ENCODE peak calls at places on chromosomes 7 and 10, in seven cellular contexts. One of them, this sample, is unnamed. For H3K9me3 and H3K36me3, the result is how much of the 10 kb centered on the place peaks cover.

GRCh38 chr7:28626629-28627262 is 214.4 kb downstream of the CREB5 start:
- DNase-seq in lower lobe of right lung: no peak
- DNase-seq in heart right ventricle: no peak
- DNase-seq in upper lobe of left lung: no peak
- DNase-seq in body of pancreas: no peak
- DNase-seq in heart left ventricle: no peak
- DNase-seq in vagina: no peak
- DNase-seq in this sample: no peak

GRCh38 chr7:47180268-47180826 is 401.6 kb downstream of the TNS3 start:
- DNase-seq in body of pancreas: peak
- DNase-seq in heart left ventricle: peak
- DNase-seq in lower lobe of right lung: no peak
- DNase-seq in heart right ventricle: peak
- DNase-seq in upper lobe of left lung: peak
- DNase-seq in vagina: peak
- DNase-seq in this sample: no peak

GRCh38 chr10:11429439-11430052 is 181.9 kb downstream of the USP6NL start:
- DNase-seq in body of pancreas: no peak
- DNase-seq in upper lobe of left lung: no peak
- DNase-seq in heart left ventricle: no peak
- DNase-seq in vagina: no peak
- DNase-seq in heart right ventricle: no peak
- DNase-seq in lower lobe of right lung: no peak
- DNase-seq in this sample: no peak

GRCh38 chr7:6482307-6482706 is 34.6 kb upstream of the DAGLB start:
- DNase-seq in lower lobe of right lung: no peak
- DNase-seq in heart right ventricle: no peak
- DNase-seq in heart left ventricle: no peak
- DNase-seq in upper lobe of left lung: no peak
- DNase-seq in body of pancreas: no peak
- DNase-seq in vagina: no peak
- DNase-seq in this sample: no peak

GRCh38 chr7:108973075-108973474 is 403.4 kb downstream of the DNAJB9 start:
- DNase-seq in vagina: no peak
- DNase-seq in heart right ventricle: no peak
- DNase-seq in heart left ventricle: no peak
- DNase-seq in body of pancreas: no peak
- DNase-seq in lower lobe of right lung: no peak
- DNase-seq in upper lobe of left lung: no peak
- DNase-seq in this sample: no peak

GRCh38 chr7:106947244-106947728 is 82.2 kb downstream of the PIK3CG start:
- DNase-seq in upper lobe of left lung: peak
- DNase-seq in heart right ventricle: peak
- DNase-seq in vagina: no peak
- DNase-seq in heart left ventricle: peak
- DNase-seq in lower lobe of right lung: no peak
- DNase-seq in body of pancreas: peak
- DNase-seq in this sample: no peak

GRCh38 chr7:77427996-77428603 is 12.0 kb upstream of the GSAP start:
- DNase-seq in upper lobe of left lung: peak
- DNase-seq in heart right ventricle: peak
- DNase-seq in heart left ventricle: no peak
- DNase-seq in lower lobe of right lung: no peak
- DNase-seq in vagina: no peak
- DNase-seq in body of pancreas: no peak
- DNase-seq in this sample: no peak

GRCh38 chr10:110209399-110209925 is 2.1 kb downstream of the MXI1 start:
- DNase-seq in vagina: no peak
- DNase-seq in heart left ventricle: peak
- DNase-seq in upper lobe of left lung: peak
- DNase-seq in lower lobe of right lung: peak
- DNase-seq in heart right ventricle: no peak
- DNase-seq in body of pancreas: peak
- DNase-seq in this sample: peak

GRCh38 chr7:3259711-3260424 is 41.2 kb upstream of the SDK1 start:
- DNase-seq in heart left ventricle: no peak
- DNase-seq in vagina: no peak
- DNase-seq in heart right ventricle: no peak
- DNase-seq in body of pancreas: no peak
- DNase-seq in upper lobe of left lung: no peak
- DNase-seq in lower lobe of right lung: no peak
- DNase-seq in this sample: no peak

GRCh38 chr10:124244256-124244877 is 151.0 kb upstream of the CHST15 start:
- DNase-seq in upper lobe of left lung: no peak
- DNase-seq in heart left ventricle: no peak
- DNase-seq in heart right ventricle: no peak
- DNase-seq in lower lobe of right lung: peak
- DNase-seq in body of pancreas: peak
- DNase-seq in vagina: no peak
- DNase-seq in this sample: no peak
- H3K9me3 ChIP-seq in upper lobe of left lung: under half
- H3K9me3 ChIP-seq in heart left ventricle: under half
- H3K9me3 ChIP-seq in heart right ventricle: under half
- H3K9me3 ChIP-seq in lower lobe of right lung: under half
- H3K9me3 ChIP-seq in body of pancreas: under half
- H3K9me3 ChIP-seq in vagina: under half
- H3K9me3 ChIP-seq in this sample: under half

GRCh38 chr7:50615519-50615845 is 50.3 kb upstream of the DDC start:
- DNase-seq in lower lobe of right lung: no peak
- DNase-seq in vagina: peak
- DNase-seq in body of pancreas: peak
- DNase-seq in heart left ventricle: no peak
- DNase-seq in upper lobe of left lung: no peak
- DNase-seq in heart right ventricle: no peak
- DNase-seq in this sample: no peak

GRCh38 chr7:50621206-50621605 is 56.0 kb upstream of the DDC start:
- DNase-seq in heart left ventricle: no peak
- DNase-seq in body of pancreas: no peak
- DNase-seq in vagina: peak
- DNase-seq in heart right ventricle: no peak
- DNase-seq in upper lobe of left lung: no peak
- DNase-seq in lower lobe of right lung: no peak
- DNase-seq in this sample: no peak

GRCh38 chr7:50619684-50620083 is 54.5 kb upstream of the DDC start:
- DNase-seq in heart left ventricle: no peak
- DNase-seq in upper lobe of left lung: no peak
- DNase-seq in lower lobe of right lung: no peak
- DNase-seq in vagina: peak
- DNase-seq in body of pancreas: no peak
- DNase-seq in heart right ventricle: no peak
- DNase-seq in this sample: no peak

GRCh38 chr7:50620418-50620817 is 55.2 kb upstream of the DDC start:
- DNase-seq in body of pancreas: no peak
- DNase-seq in vagina: peak
- DNase-seq in heart right ventricle: no peak
- DNase-seq in heart left ventricle: no peak
- DNase-seq in lower lobe of right lung: no peak
- DNase-seq in upper lobe of left lung: no peak
- DNase-seq in this sample: no peak

DNA sequence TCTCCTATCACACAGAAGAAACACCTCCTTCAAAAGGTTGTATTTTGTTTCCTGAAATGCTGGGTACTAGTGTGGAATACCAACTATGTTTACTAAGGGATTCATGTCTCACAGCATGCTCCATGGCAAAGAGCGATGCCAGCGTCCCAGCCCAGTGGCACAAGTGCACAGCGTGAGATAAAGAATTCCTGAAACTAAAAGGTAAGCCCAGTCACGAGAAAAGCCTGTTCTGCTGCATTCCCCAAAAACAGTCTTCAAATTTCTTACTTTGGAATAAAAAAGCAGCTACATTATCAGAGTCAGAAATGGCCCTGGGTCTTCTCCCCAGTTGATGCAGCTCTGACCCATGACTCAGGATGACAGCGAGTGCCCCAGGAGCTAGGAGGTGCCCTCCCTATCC is 53.1 kb upstream of the DDC start:
- DNase-seq in vagina: no peak
- DNase-seq in lower lobe of right lung: no peak
- DNase-seq in upper lobe of left lung: no peak
- DNase-seq in heart right ventricle: no peak
- DNase-seq in heart left ventricle: no peak
- DNase-seq in body of pancreas: no peak
- DNase-seq in this sample: no peak
- H3K36me3 ChIP-seq in vagina: under half
- H3K36me3 ChIP-seq in lower lobe of right lung: under half
- H3K36me3 ChIP-seq in upper lobe of left lung: under half
- H3K36me3 ChIP-seq in heart right ventricle: half or more
- H3K36me3 ChIP-seq in heart left ventricle: under half
- H3K36me3 ChIP-seq in body of pancreas: under half
- H3K36me3 ChIP-seq in this sample: under half

GRCh38 chr10:52119507-52119906 is 194.6 kb upstream of the DKK1 start:
- DNase-seq in heart left ventricle: no peak
- DNase-seq in body of pancreas: no peak
- DNase-seq in heart right ventricle: no peak
- DNase-seq in lower lobe of right lung: no peak
- DNase-seq in upper lobe of left lung: no peak
- DNase-seq in vagina: no peak
- DNase-seq in this sample: no peak
- H3K27ac ChIP-seq in heart left ventricle: no peak
- H3K27ac ChIP-seq in body of pancreas: no peak
- H3K27ac ChIP-seq in heart right ventricle: no peak
- H3K27ac ChIP-seq in lower lobe of right lung: no peak
- H3K27ac ChIP-seq in upper lobe of left lung: no peak
- H3K27ac ChIP-seq in vagina: no peak
- H3K27ac ChIP-seq in this sample: no peak

GRCh38 chr7:157887400-157887799 is 550.6 kb downstream of the DNAJB6 start:
- DNase-seq in body of pancreas: no peak
- DNase-seq in heart right ventricle: no peak
- DNase-seq in vagina: no peak
- DNase-seq in upper lobe of left lung: no peak
- DNase-seq in lower lobe of right lung: no peak
- DNase-seq in heart left ventricle: no peak
- DNase-seq in this sample: no peak
- H3K9me3 ChIP-seq in body of pancreas: under half
- H3K9me3 ChIP-seq in heart right ventricle: under half
- H3K9me3 ChIP-seq in vagina: under half
- H3K9me3 ChIP-seq in upper lobe of left lung: under half
- H3K9me3 ChIP-seq in lower lobe of right lung: under half
- H3K9me3 ChIP-seq in heart left ventricle: under half
- H3K9me3 ChIP-seq in this sample: under half

DNA sequence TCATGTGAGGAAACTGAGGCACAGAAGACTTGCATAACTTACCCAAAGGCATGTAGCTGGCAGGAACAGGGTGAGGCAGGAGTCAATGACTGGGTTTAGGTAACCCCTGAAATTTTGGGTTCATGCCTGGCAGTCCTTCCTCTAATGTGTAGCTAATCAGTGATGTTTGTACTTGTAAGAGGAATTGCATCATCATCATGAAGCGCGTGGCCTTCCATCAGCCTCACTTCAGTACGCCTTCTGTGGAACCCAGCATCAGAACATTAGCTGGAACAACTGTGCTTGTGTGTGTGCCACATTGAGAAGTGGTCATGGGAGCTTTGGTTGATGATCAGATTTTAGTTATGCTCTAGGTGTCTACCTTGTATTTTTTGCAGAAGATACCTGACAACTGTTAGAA is 18.2 kb upstream of the STMP1 start:
- DNase-seq in vagina: no peak
- DNase-seq in heart right ventricle: no peak
- DNase-seq in heart left ventricle: no peak
- DNase-seq in lower lobe of right lung: no peak
- DNase-seq in upper lobe of left lung: peak
- DNase-seq in body of pancreas: no peak
- DNase-seq in this sample: no peak
- H3K36me3 ChIP-seq in vagina: half or more
- H3K36me3 ChIP-seq in heart right ventricle: half or more
- H3K36me3 ChIP-seq in heart left ventricle: under half
- H3K36me3 ChIP-seq in lower lobe of right lung: half or more
- H3K36me3 ChIP-seq in upper lobe of left lung: under half
- H3K36me3 ChIP-seq in body of pancreas: under half
- H3K36me3 ChIP-seq in this sample: half or more

GRCh38 chr7:116223598-116223997 is 13.3 kb downstream of the TES start:
- DNase-seq in heart left ventricle: no peak
- DNase-seq in heart right ventricle: no peak
- DNase-seq in lower lobe of right lung: no peak
- DNase-seq in vagina: no peak
- DNase-seq in body of pancreas: no peak
- DNase-seq in upper lobe of left lung: no peak
- DNase-seq in this sample: no peak

GRCh38 chr7:116225860-116226259 is 15.5 kb downstream of the TES start:
- DNase-seq in upper lobe of left lung: no peak
- DNase-seq in lower lobe of right lung: no peak
- DNase-seq in heart left ventricle: no peak
- DNase-seq in body of pancreas: no peak
- DNase-seq in heart right ventricle: no peak
- DNase-seq in vagina: no peak
- DNase-seq in this sample: no peak

GRCh38 chr7:116219288-116219687 is 8.9 kb downstream of the TES start:
- DNase-seq in upper lobe of left lung: no peak
- DNase-seq in body of pancreas: no peak
- DNase-seq in lower lobe of right lung: no peak
- DNase-seq in vagina: no peak
- DNase-seq in heart left ventricle: no peak
- DNase-seq in heart right ventricle: no peak
- DNase-seq in this sample: no peak

GRCh38 chr7:116224492-116225098 is 14.3 kb downstream of the TES start:
- DNase-seq in vagina: no peak
- DNase-seq in heart right ventricle: no peak
- DNase-seq in body of pancreas: no peak
- DNase-seq in heart left ventricle: no peak
- DNase-seq in lower lobe of right lung: no peak
- DNase-seq in upper lobe of left lung: no peak
- DNase-seq in this sample: no peak

DNA sequence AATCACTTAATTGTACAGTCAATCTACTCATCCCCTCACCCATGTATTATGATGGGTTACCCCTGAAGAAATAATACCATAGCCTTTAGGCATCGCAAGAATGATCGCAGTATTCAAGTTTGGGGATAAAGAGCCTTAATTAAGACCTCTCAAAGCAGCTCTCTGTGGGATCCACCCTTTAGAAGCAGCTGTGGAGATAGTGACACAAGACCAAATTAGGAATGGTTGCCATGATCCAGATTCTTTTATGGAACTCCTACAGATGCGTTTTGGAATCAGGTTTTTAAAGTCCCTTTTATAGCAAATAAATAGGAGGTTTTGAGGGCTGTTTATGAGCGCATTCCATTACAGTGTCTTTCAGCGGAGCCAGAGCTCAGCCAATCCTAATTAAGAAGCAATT is 12.2 kb downstream of the TES start:
- DNase-seq in heart left ventricle: no peak
- DNase-seq in body of pancreas: no peak
- DNase-seq in lower lobe of right lung: no peak
- DNase-seq in heart right ventricle: no peak
- DNase-seq in upper lobe of left lung: no peak
- DNase-seq in vagina: no peak
- DNase-seq in this sample: no peak
- H3K27ac ChIP-seq in heart left ventricle: no peak
- H3K27ac ChIP-seq in body of pancreas: no peak
- H3K27ac ChIP-seq in lower lobe of right lung: no peak
- H3K27ac ChIP-seq in heart right ventricle: no peak
- H3K27ac ChIP-seq in upper lobe of left lung: no peak
- H3K27ac ChIP-seq in vagina: peak
- H3K27ac ChIP-seq in this sample: no peak